ENCODE peak calls at places on chromosomes 2 and 18, in nine cellular contexts. R, N, M, X, L, Y, G, W and A are unnamed samples.

GRCh38 chr2:23769364-23769763 is 157.6 kb downstream of the ATAD2B start:
- DNase-seq in G (no peak), Y (no peak), W (no peak), L (no peak), R (no peak), M (no peak), N (no peak), X (no peak), A (no peak)

GRCh38 chr2:221322741-221323140 is 249.4 kb downstream of the EPHA4 start:
- DNase-seq in X (no peak), G (no peak), L (no peak), R (no peak), N (no peak), Y (no peak), M (no peak), W (no peak), A (no peak)

GRCh38 chr2:6772366-6772710 is 93.4 kb downstream of the CMPK2 start:
- DNase-seq in N (peak; percentile 42), W (no peak), R (peak; percentile 57), Y (no peak), X (no peak), M (no peak), L (no peak), G (no peak), A (no peak)

GRCh38 chr18:76522104-76522503 is 27.1 kb upstream of the ZNF516 start:
- DNase-seq in M (no peak), R (no peak), N (peak; percentile 42), L (no peak), G (no peak), X (no peak), Y (no peak), W (no peak), A (no peak)

GRCh38 chr2:166351319-166351718 is 24.4 kb downstream of the SCN9A start:
- DNase-seq in X (no peak), G (no peak), L (no peak), R (no peak), M (peak; percentile 35), W (no peak), N (no peak), Y (no peak), A (no peak)

GRCh38 chr2:220786216-220786615 is 785.9 kb downstream of the EPHA4 start:
- DNase-seq in M (no peak), W (no peak), L (no peak), R (no peak), G (no peak), N (no peak), Y (no peak), X (no peak), A (no peak)

GRCh38 chr2:173077506-173078177 is 2.0 kb downstream of the MAP3K20 start:
- DNase-seq in W (no peak), N (no peak), L (no peak), G (no peak), R (no peak), X (no peak), M (no peak), Y (no peak), A (no peak)

GRCh38 chr18:32425466-32425865 is 45.2 kb downstream of the GAREM1 start:
- DNase-seq in W (no peak), N (no peak), X (no peak), G (no peak), R (peak; percentile 7), M (no peak), Y (no peak), L (no peak), A (no peak)

GRCh38 chr2:240389302-240389805 is 46.1 kb upstream of the GPC1 start:
- DNase-seq in W (peak; percentile 52), Y (no peak), M (no peak), L (no peak), N (no peak), R (no peak), X (no peak), G (no peak), A (no peak)

GRCh38 chr2:224360801-224361251 is 41.1 kb downstream of the FAM124B start:
- DNase-seq in R (peak; percentile 55), G (no peak), M (no peak), X (no peak), Y (no peak), W (no peak), L (no peak), N (no peak), A (no peak)

GRCh38 chr2:120942658-120943057 is 207.0 kb downstream of the GLI2 start:
- DNase-seq in Y (no peak), R (no peak), G (no peak), M (no peak), W (no peak), N (no peak), X (no peak), L (no peak), A (no peak)
- TF ChIP-seq CTCF in Y (no peak), R (no peak), G (no peak), M (no peak), W (no peak), N (no peak), X (no peak), L (no peak), A (no peak)

GRCh38 chr2:95524195-95524594 is 39.6 kb upstream of the TRIM43B start:
- DNase-seq in X (no peak), R (no peak), G (no peak), W (no peak), L (no peak), M (no peak), N (no peak), Y (no peak), A (no peak)

GRCh38 chr2:95530734-95531133 is 46.2 kb upstream of the TRIM43B start:
- DNase-seq in R (peak; percentile 22), Y (no peak), W (no peak), N (no peak), X (no peak), L (no peak), G (no peak), M (no peak), A (peak; percentile 60)

GRCh38 chr2:95525294-95526035 is 40.9 kb upstream of the TRIM43B start:
- DNase-seq in W (no peak), N (no peak), M (no peak), G (no peak), R (no peak), X (peak; percentile 88), L (no peak), Y (peak; percentile 45), A (peak; percentile 14)

GRCh38 chr2:95531254-95531771 is 46.8 kb upstream of the TRIM43B start:
- DNase-seq in R (no peak), X (no peak), G (no peak), W (no peak), Y (no peak), N (no peak), L (no peak), M (no peak), A (peak; percentile 10)

DNA sequence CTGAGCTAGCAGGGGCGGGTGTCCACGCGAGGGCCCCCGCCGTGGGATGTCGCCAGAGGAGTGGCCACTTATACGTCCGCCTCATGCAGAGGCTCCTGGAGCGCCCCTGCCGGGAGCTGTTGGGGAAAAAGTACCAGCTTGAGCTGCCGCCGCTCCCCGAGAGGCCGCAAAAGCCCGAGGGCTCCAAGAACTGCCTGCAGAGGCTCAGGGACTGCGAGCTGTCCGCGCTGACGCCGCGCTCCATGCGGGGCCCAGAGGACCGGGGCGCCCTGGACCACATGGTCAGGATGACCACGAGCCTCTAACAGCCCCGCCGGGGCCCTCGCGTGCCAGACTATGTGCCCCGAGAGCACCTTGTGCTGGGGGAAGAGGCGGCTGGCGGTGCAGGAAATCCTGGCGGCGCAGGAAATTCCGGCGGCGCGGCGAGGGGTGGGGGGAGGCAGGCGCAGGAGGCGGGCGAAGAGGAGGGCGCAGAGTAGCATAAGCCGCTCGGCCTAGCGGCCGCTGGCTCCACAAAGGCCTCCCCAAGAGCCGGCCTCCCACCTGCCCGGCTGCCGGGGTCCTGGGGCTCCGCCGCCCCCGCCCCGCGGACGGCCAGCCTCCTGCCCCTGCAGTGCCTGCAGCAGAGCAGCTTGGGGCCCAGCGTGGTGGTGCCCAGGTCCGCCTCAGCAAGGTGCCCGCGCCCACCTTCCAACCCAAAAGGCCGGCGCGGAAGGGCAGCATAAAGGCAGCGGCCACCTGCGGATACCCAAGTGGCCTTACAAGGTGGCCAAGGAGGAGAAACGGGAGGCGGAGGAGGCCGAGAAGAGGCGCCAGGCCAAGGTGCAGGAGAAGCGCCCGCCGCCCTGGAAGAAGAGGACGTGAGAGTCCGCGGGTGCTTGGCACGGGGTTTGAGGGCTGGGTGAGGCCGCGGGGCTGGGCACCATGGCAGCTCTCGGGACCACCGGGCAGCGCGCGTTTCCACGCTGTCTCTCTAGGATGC is 42.1 kb upstream of the TRIM43B start:
- DNase-seq in X (peak; percentile 62), N (no peak), W (peak; percentile 76), R (peak; percentile 82), M (peak; percentile 70), G (peak; percentile 6), Y (peak; percentile 74), L (peak; percentile 67), A (peak; percentile 71)
- TF ChIP-seq CTCF in X (no peak), N (no peak), W (no peak), R (peak; percentile 45), M (peak; percentile 48), G (no peak), Y (peak; percentile 12), L (peak; percentile 29), A (peak; percentile 29)

GRCh38 chr18:40412410-40412809 is 1542.6 kb upstream of the PIK3C3 start:
- DNase-seq in L (no peak), R (no peak), W (no peak), G (no peak), X (no peak), N (no peak), Y (no peak), M (no peak), A (no peak)

GRCh38 chr18:40415821-40416220 is 1539.2 kb upstream of the PIK3C3 start:
- DNase-seq in R (no peak), W (no peak), X (no peak), N (no peak), L (no peak), G (no peak), M (no peak), Y (no peak), A (no peak)

GRCh38 chr18:40415224-40415791 is 1539.7 kb upstream of the PIK3C3 start:
- DNase-seq in Y (no peak), G (no peak), L (no peak), N (no peak), R (no peak), X (no peak), M (no peak), W (no peak), A (no peak)

GRCh38 chr18:40414155-40414754 is 1540.8 kb upstream of the PIK3C3 start:
- DNase-seq in R (no peak), Y (no peak), X (no peak), W (no peak), L (no peak), M (peak; percentile 46), N (no peak), G (no peak), A (no peak)

GRCh38 chr18:40413160-40413559 is 1541.9 kb upstream of the PIK3C3 start:
- DNase-seq in X (no peak), M (peak; percentile 43), R (peak; percentile 23), N (peak; percentile 28), W (no peak), Y (peak; percentile 19), G (no peak), L (no peak), A (no peak)
- TF ChIP-seq CTCF in X (no peak), M (peak; percentile 64), R (peak; percentile 52), N (peak; percentile 71), W (no peak), Y (peak; percentile 32), G (no peak), L (no peak), A (no peak)

DNA sequence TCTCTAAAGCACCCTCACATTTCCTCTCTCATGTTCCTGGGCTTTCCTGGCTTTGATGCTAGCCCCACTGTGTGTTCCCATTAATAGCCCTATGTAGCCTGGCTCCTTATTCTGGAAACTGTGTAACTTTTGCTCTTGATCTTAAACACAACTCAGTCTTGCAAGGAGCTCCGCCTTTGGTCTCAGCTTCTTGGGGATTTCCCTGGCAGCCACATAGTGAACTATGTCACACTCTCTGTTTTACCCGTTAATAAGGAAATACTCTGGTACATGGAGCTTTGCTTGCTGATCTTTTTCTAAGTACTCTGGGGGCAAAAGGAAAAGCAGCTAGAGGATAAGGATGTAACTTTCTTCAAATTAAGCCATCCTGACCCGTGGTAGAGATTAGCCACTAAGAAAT is 259.3 kb downstream of the NEDD4L start:
- DNase-seq in M (no peak), N (no peak), Y (no peak), L (no peak), X (no peak), G (no peak), W (no peak), R (no peak), A (peak; percentile 51)
- TF ChIP-seq CTCF in M (no peak), N (no peak), Y (no peak), L (no peak), X (no peak), G (no peak), W (no peak), R (no peak), A (no peak)